ENCODE peak calls at places on chromosomes 1 and 21, in five cellular contexts. One of them, this sample, is unnamed.

GRCh38 chr1:17545354-17545753 is 5.9 kb downstream of the ARHGEF10L start:
- DNase-seq in cardiac muscle cell: peak
- DNase-seq in HCT116: no peak
- DNase-seq in Calu3: no peak
- DNase-seq in suprapubic skin: no peak
- DNase-seq in this sample: no peak

GRCh38 chr1:172529304-172529703 is 3.6 kb upstream of the SUCO start:
- DNase-seq in cardiac muscle cell: no peak
- DNase-seq in HCT116: no peak
- DNase-seq in Calu3: no peak
- DNase-seq in suprapubic skin: no peak
- DNase-seq in this sample: no peak

GRCh38 chr21:33703750-33704606 is 61.7 kb downstream of the ITSN1 start:
- DNase-seq in cardiac muscle cell: no peak
- DNase-seq in HCT116: no peak
- DNase-seq in Calu3: peak
- DNase-seq in suprapubic skin: no peak
- DNase-seq in this sample: no peak

GRCh38 chr1:93672069-93672468 is 9.6 kb downstream of the BCAR3 start:
- DNase-seq in cardiac muscle cell: peak
- DNase-seq in HCT116: no peak
- DNase-seq in Calu3: peak
- DNase-seq in suprapubic skin: no peak
- DNase-seq in this sample: peak

GRCh38 chr1:171158089-171158488 is 27.0 kb upstream of the FMO2 start:
- DNase-seq in cardiac muscle cell: no peak
- DNase-seq in HCT116: no peak
- DNase-seq in Calu3: no peak
- DNase-seq in suprapubic skin: no peak
- DNase-seq in this sample: no peak

GRCh38 chr1:54459714-54460113 is 53.5 kb upstream of the SSBP3 start:
- DNase-seq in cardiac muscle cell: no peak
- DNase-seq in HCT116: no peak
- DNase-seq in Calu3: peak
- DNase-seq in suprapubic skin: no peak
- DNase-seq in this sample: no peak

GRCh38 chr1:244341455-244342450 is 110.0 kb downstream of the ADSS2 start:
- DNase-seq in cardiac muscle cell: peak
- DNase-seq in HCT116: no peak
- DNase-seq in Calu3: peak
- DNase-seq in suprapubic skin: no peak
- DNase-seq in this sample: no peak

GRCh38 chr1:30085814-30086770 is 637.3 kb downstream of the MATN1 start:
- DNase-seq in cardiac muscle cell: peak
- DNase-seq in HCT116: no peak
- DNase-seq in Calu3: peak
- DNase-seq in suprapubic skin: no peak
- DNase-seq in this sample: peak

GRCh38 chr1:246450485-246451251 is 56.4 kb downstream of the SMYD3 start:
- DNase-seq in cardiac muscle cell: peak
- DNase-seq in HCT116: peak
- DNase-seq in Calu3: no peak
- DNase-seq in suprapubic skin: no peak
- DNase-seq in this sample: no peak

GRCh38 chr1:20154306-20154831 is 15.2 kb downstream of the PLA2G2F start:
- DNase-seq in cardiac muscle cell: no peak
- DNase-seq in HCT116: no peak
- DNase-seq in Calu3: peak
- DNase-seq in suprapubic skin: peak
- DNase-seq in this sample: no peak

GRCh38 chr1:119298687-119299086 is 69.9 kb upstream of the HAO2 start:
- DNase-seq in cardiac muscle cell: peak
- DNase-seq in HCT116: no peak
- DNase-seq in Calu3: peak
- DNase-seq in suprapubic skin: no peak
- DNase-seq in this sample: no peak

GRCh38 chr1:214895226-214895625 is 187.3 kb upstream of the KCNK2 start:
- DNase-seq in cardiac muscle cell: no peak
- DNase-seq in HCT116: no peak
- DNase-seq in Calu3: no peak
- DNase-seq in suprapubic skin: no peak
- DNase-seq in this sample: no peak

GRCh38 chr1:211928993-211929637 is 98.6 kb upstream of the LPGAT1 start:
- DNase-seq in cardiac muscle cell: peak
- DNase-seq in HCT116: no peak
- DNase-seq in Calu3: peak
- DNase-seq in suprapubic skin: no peak
- DNase-seq in this sample: peak

GRCh38 chr1:19651141-19651737 is 7.1 kb downstream of the NBL1 start:
- DNase-seq in cardiac muscle cell: peak
- DNase-seq in HCT116: no peak
- DNase-seq in Calu3: no peak
- DNase-seq in suprapubic skin: no peak
- DNase-seq in this sample: no peak

GRCh38 chr1:214261206-214262123 is 19.5 kb upstream of the SMYD2 start:
- DNase-seq in cardiac muscle cell: peak
- DNase-seq in HCT116: peak
- DNase-seq in Calu3: peak
- DNase-seq in suprapubic skin: peak
- DNase-seq in this sample: peak

GRCh38 chr1:164137273-164137947 is 421.6 kb upstream of the PBX1 start:
- DNase-seq in cardiac muscle cell: no peak
- DNase-seq in HCT116: no peak
- DNase-seq in Calu3: no peak
- DNase-seq in suprapubic skin: no peak
- DNase-seq in this sample: no peak

GRCh38 chr1:31879981-31880608 is 58.1 kb downstream of the PTP4A2 start:
- DNase-seq in cardiac muscle cell: no peak
- DNase-seq in HCT116: no peak
- DNase-seq in Calu3: no peak
- DNase-seq in suprapubic skin: no peak
- DNase-seq in this sample: no peak

GRCh38 chr1:155859234-155859829 is at the start of gene SYT11:
- DNase-seq in cardiac muscle cell: peak
- DNase-seq in HCT116: peak
- DNase-seq in Calu3: peak
- DNase-seq in suprapubic skin: peak
- DNase-seq in this sample: peak
- TF ChIP-seq CTCF in cardiac muscle cell: no peak
- TF ChIP-seq CTCF in HCT116: no peak
- TF ChIP-seq CTCF in Calu3: no peak
- TF ChIP-seq CTCF in suprapubic skin: no peak
- TF ChIP-seq CTCF in this sample: no peak

GRCh38 chr1:5980314-5981008 is 11.8 kb downstream of the NPHP4 start:
- DNase-seq in cardiac muscle cell: peak
- DNase-seq in HCT116: peak
- DNase-seq in Calu3: no peak
- DNase-seq in suprapubic skin: no peak
- DNase-seq in this sample: no peak
- TF ChIP-seq CTCF in cardiac muscle cell: peak
- TF ChIP-seq CTCF in HCT116: peak
- TF ChIP-seq CTCF in Calu3: no peak
- TF ChIP-seq CTCF in suprapubic skin: no peak
- TF ChIP-seq CTCF in this sample: no peak

DNA sequence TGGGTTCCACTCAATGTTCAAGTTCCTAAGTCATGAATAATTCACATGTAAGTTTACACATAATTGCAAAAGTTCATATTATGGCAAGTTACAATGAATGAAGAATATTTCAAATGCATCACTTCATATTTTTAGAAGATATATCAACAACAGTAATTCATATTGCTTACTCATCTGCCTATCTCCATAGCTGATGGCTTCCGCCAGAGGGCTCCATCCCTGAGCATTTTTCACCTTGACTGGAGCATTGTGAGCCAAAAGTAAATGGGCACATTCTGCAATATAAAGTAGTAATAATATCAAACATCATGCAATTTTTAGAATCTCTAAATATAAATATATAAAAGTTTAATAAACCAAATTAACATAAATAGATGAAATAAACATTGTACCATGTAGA is 29.8 kb downstream of the ANKRD13C start:
- DNase-seq in cardiac muscle cell: no peak
- DNase-seq in HCT116: no peak
- DNase-seq in Calu3: no peak
- DNase-seq in suprapubic skin: no peak
- DNase-seq in this sample: no peak
- TF ChIP-seq CTCF in cardiac muscle cell: no peak
- TF ChIP-seq CTCF in HCT116: no peak
- TF ChIP-seq CTCF in Calu3: no peak
- TF ChIP-seq CTCF in suprapubic skin: no peak
- TF ChIP-seq CTCF in this sample: no peak

GRCh38 chr1:80444171-80444570 is 1356.6 kb upstream of the ADGRL2 start:
- DNase-seq in cardiac muscle cell: no peak
- DNase-seq in HCT116: no peak
- DNase-seq in Calu3: no peak
- DNase-seq in suprapubic skin: no peak
- DNase-seq in this sample: no peak

GRCh38 chr1:80447533-80447932 is 1353.2 kb upstream of the ADGRL2 start:
- DNase-seq in cardiac muscle cell: no peak
- DNase-seq in HCT116: no peak
- DNase-seq in Calu3: no peak
- DNase-seq in suprapubic skin: no peak
- DNase-seq in this sample: no peak

GRCh38 chr1:80436851-80437250 is 1363.9 kb upstream of the ADGRL2 start:
- DNase-seq in cardiac muscle cell: no peak
- DNase-seq in HCT116: no peak
- DNase-seq in Calu3: no peak
- DNase-seq in suprapubic skin: no peak
- DNase-seq in this sample: no peak

GRCh38 chr1:80445021-80445420 is 1355.7 kb upstream of the ADGRL2 start:
- DNase-seq in cardiac muscle cell: no peak
- DNase-seq in HCT116: peak
- DNase-seq in Calu3: no peak
- DNase-seq in suprapubic skin: no peak
- DNase-seq in this sample: no peak

GRCh38 chr1:80441664-80442063 is 1359.1 kb upstream of the ADGRL2 start:
- DNase-seq in cardiac muscle cell: no peak
- DNase-seq in HCT116: no peak
- DNase-seq in Calu3: no peak
- DNase-seq in suprapubic skin: no peak
- DNase-seq in this sample: no peak
- TF ChIP-seq CTCF in cardiac muscle cell: no peak
- TF ChIP-seq CTCF in HCT116: no peak
- TF ChIP-seq CTCF in Calu3: no peak
- TF ChIP-seq CTCF in suprapubic skin: no peak
- TF ChIP-seq CTCF in this sample: no peak

GRCh38 chr21:39153373-39153772 is 29.9 kb downstream of the PSMG1 start:
- DNase-seq in cardiac muscle cell: no peak
- DNase-seq in HCT116: no peak
- DNase-seq in Calu3: no peak
- DNase-seq in suprapubic skin: no peak
- DNase-seq in this sample: no peak
- TF ChIP-seq CTCF in cardiac muscle cell: peak
- TF ChIP-seq CTCF in HCT116: no peak
- TF ChIP-seq CTCF in Calu3: peak
- TF ChIP-seq CTCF in suprapubic skin: no peak
- TF ChIP-seq CTCF in this sample: no peak

GRCh38 chr21:29232601-29233541 is 65.9 kb upstream of the BACH1 start:
- DNase-seq in cardiac muscle cell: peak
- DNase-seq in HCT116: no peak
- DNase-seq in Calu3: no peak
- DNase-seq in suprapubic skin: no peak
- DNase-seq in this sample: no peak
- TF ChIP-seq CTCF in cardiac muscle cell: peak
- TF ChIP-seq CTCF in HCT116: no peak
- TF ChIP-seq CTCF in Calu3: no peak
- TF ChIP-seq CTCF in suprapubic skin: no peak
- TF ChIP-seq CTCF in this sample: no peak